ENCODE peak calls at places on chromosomes 12 and 14, in ten cellular contexts. G is NCI-H1105; J is substantia nigra; F is naive thymus-derived CD8-positive, alpha-beta T cell; B is gastrocnemius medialis; V is stimulated activated CD4-positive, alpha-beta T cell treated with anti-CD3 and anti-CD28 coated beads, Interleukin-15, amount 100 ng/mL, for 1 hour; Y is NCI-H1694; Q is NCI-H526; P is GM13977; C is left ventricle myocardium superior. I is an unnamed sample.
A peak's percentile ranks its signal among the peaks of the same experiment; 100 is the strongest.

GRCh38 chr12:10959777-10960176 is 20.7 kb upstream of the TAS2R14 start:
- DNase-seq in G (no peak), J (no peak), F (no peak), B (no peak), V (no peak), Y (peak; percentile 7), Q (peak; percentile 44), P (no peak), C (no peak), I (no peak)

GRCh38 chr14:100250732-100251465 is 12.0 kb downstream of the YY1 start:
- DNase-seq in G (no peak), J (no peak), F (no peak), B (no peak), V (no peak), Y (no peak), Q (no peak), P (no peak), C (no peak), I (no peak)

GRCh38 chr12:67996347-67996746 is 7.1 kb downstream of the IFNG-AS1 start:
- DNase-seq in G (no peak), J (no peak), F (no peak), B (no peak), V (no peak), Y (no peak), Q (no peak), P (no peak), C (no peak), I (no peak)

GRCh38 chr12:106425061-106425706 is 67.6 kb downstream of the POLR3B start:
- DNase-seq in G (no peak), J (no peak), F (no peak), B (no peak), V (no peak), Y (no peak), Q (no peak), P (no peak), C (no peak), I (no peak)

GRCh38 chr14:22838631-22839041 is 2.3 kb downstream of the MMP14 start:
- DNase-seq in G (no peak), J (no peak), F (no peak), B (no peak), V (no peak), Y (no peak), Q (no peak), P (no peak), C (peak; percentile 61), I (no peak)

GRCh38 chr14:50364792-50365191 is 31.9 kb downstream of the CDKL1 start:
- DNase-seq in G (no peak), J (no peak), F (no peak), B (no peak), V (no peak), Y (no peak), Q (no peak), P (no peak), C (no peak), I (no peak)

GRCh38 chr12:52662093-52663006 is 10.3 kb upstream of the KRT2 start:
- DNase-seq in G (no peak), J (no peak), F (no peak), B (no peak), V (no peak), Y (no peak), Q (no peak), P (no peak), C (no peak), I (no peak)

GRCh38 chr12:95733156-95733825 is 57.3 kb downstream of the NTN4 start:
- DNase-seq in G (no peak), J (no peak), F (no peak), B (no peak), V (no peak), Y (no peak), Q (no peak), P (no peak), C (no peak), I (peak; percentile 64)

GRCh38 chr12:71693126-71693525 is 7.2 kb downstream of the TMEM19 start:
- DNase-seq in G (no peak), J (no peak), F (no peak), B (no peak), V (no peak), Y (no peak), Q (no peak), P (no peak), C (no peak), I (no peak)

GRCh38 chr14:95531473-95531872 is 3.4 kb upstream of the GLRX5 start:
- DNase-seq in G (no peak), J (no peak), F (no peak), B (no peak), V (no peak), Y (no peak), Q (no peak), P (no peak), C (no peak), I (no peak)

I was measured in NCI-H187 treated with DMSO at 0.1 percent for 48 hours.